ENCODE peak calls at places on chromosome 2, in ten cellular contexts. One of them, this sample, is unnamed.

GRCh38 chr2:3535794-3536681 is 16.7 kb upstream of the ADI1 start:
- DNase-seq in nephron progenitor cell: peak
- DNase-seq in T-helper 2 cell: no peak
- DNase-seq in stimulated activated CD4-positive, alpha-beta T cell treated with anti-CD3 and anti-CD28 coated beads, Interleukin-4, amount 100 ng/mL, for 48 hours: no peak
- DNase-seq in LHCN-M2: peak
- DNase-seq in left ventricle myocardium superior: peak
- DNase-seq in activated T-cell treated with anti-CD3 and anti-CD28 coated beads for 48 hours: no peak
- DNase-seq in mesothelial cell of epicardium: peak
- DNase-seq in M059J: peak
- DNase-seq in T-cell: no peak
- DNase-seq in this sample: no peak

GRCh38 chr2:126496493-126496892 is 159.5 kb upstream of the GYPC start:
- DNase-seq in stimulated activated CD4-positive, alpha-beta T cell treated with anti-CD3 and anti-CD28 coated beads, Interleukin-4, amount 100 ng/mL, for 48 hours: no peak
- DNase-seq in mesothelial cell of epicardium: no peak
- DNase-seq in M059J: no peak
- DNase-seq in T-helper 2 cell: no peak
- DNase-seq in activated T-cell treated with anti-CD3 and anti-CD28 coated beads for 48 hours: no peak
- DNase-seq in nephron progenitor cell: no peak
- DNase-seq in left ventricle myocardium superior: no peak
- DNase-seq in LHCN-M2: no peak
- DNase-seq in T-cell: no peak
- DNase-seq in this sample: no peak

GRCh38 chr2:232632904-232633412 is 446 bp upstream of the EFHD1 start:
- DNase-seq in LHCN-M2: no peak
- DNase-seq in mesothelial cell of epicardium: no peak
- DNase-seq in T-helper 2 cell: no peak
- DNase-seq in left ventricle myocardium superior: peak
- DNase-seq in M059J: no peak
- DNase-seq in activated T-cell treated with anti-CD3 and anti-CD28 coated beads for 48 hours: no peak
- DNase-seq in stimulated activated CD4-positive, alpha-beta T cell treated with anti-CD3 and anti-CD28 coated beads, Interleukin-4, amount 100 ng/mL, for 48 hours: no peak
- DNase-seq in nephron progenitor cell: no peak
- DNase-seq in T-cell: no peak
- DNase-seq in this sample: peak

GRCh38 chr2:54871457-54872103 is 148.1 kb downstream of the EML6 start:
- DNase-seq in stimulated activated CD4-positive, alpha-beta T cell treated with anti-CD3 and anti-CD28 coated beads, Interleukin-4, amount 100 ng/mL, for 48 hours: no peak
- DNase-seq in T-helper 2 cell: no peak
- DNase-seq in M059J: no peak
- DNase-seq in activated T-cell treated with anti-CD3 and anti-CD28 coated beads for 48 hours: no peak
- DNase-seq in mesothelial cell of epicardium: no peak
- DNase-seq in nephron progenitor cell: no peak
- DNase-seq in left ventricle myocardium superior: no peak
- DNase-seq in T-cell: no peak
- DNase-seq in LHCN-M2: peak
- DNase-seq in this sample: no peak

GRCh38 chr2:71598526-71598925 is 145.2 kb downstream of the DYSF start:
- DNase-seq in left ventricle myocardium superior: no peak
- DNase-seq in LHCN-M2: no peak
- DNase-seq in mesothelial cell of epicardium: no peak
- DNase-seq in T-helper 2 cell: no peak
- DNase-seq in T-cell: no peak
- DNase-seq in stimulated activated CD4-positive, alpha-beta T cell treated with anti-CD3 and anti-CD28 coated beads, Interleukin-4, amount 100 ng/mL, for 48 hours: no peak
- DNase-seq in activated T-cell treated with anti-CD3 and anti-CD28 coated beads for 48 hours: no peak
- DNase-seq in M059J: no peak
- DNase-seq in nephron progenitor cell: no peak
- DNase-seq in this sample: no peak

GRCh38 chr2:169131587-169132512 is 62.5 kb downstream of the DHRS9 start:
- DNase-seq in LHCN-M2: peak
- DNase-seq in mesothelial cell of epicardium: no peak
- DNase-seq in left ventricle myocardium superior: no peak
- DNase-seq in M059J: peak
- DNase-seq in T-cell: no peak
- DNase-seq in activated T-cell treated with anti-CD3 and anti-CD28 coated beads for 48 hours: no peak
- DNase-seq in stimulated activated CD4-positive, alpha-beta T cell treated with anti-CD3 and anti-CD28 coated beads, Interleukin-4, amount 100 ng/mL, for 48 hours: no peak
- DNase-seq in T-helper 2 cell: no peak
- DNase-seq in nephron progenitor cell: no peak
- DNase-seq in this sample: no peak

GRCh38 chr2:218780851-218781690 is 876 bp upstream of the CYP27A1 start:
- DNase-seq in T-cell: no peak
- DNase-seq in activated T-cell treated with anti-CD3 and anti-CD28 coated beads for 48 hours: no peak
- DNase-seq in T-helper 2 cell: no peak
- DNase-seq in left ventricle myocardium superior: no peak
- DNase-seq in stimulated activated CD4-positive, alpha-beta T cell treated with anti-CD3 and anti-CD28 coated beads, Interleukin-4, amount 100 ng/mL, for 48 hours: no peak
- DNase-seq in nephron progenitor cell: no peak
- DNase-seq in M059J: no peak
- DNase-seq in mesothelial cell of epicardium: no peak
- DNase-seq in LHCN-M2: peak
- DNase-seq in this sample: no peak

GRCh38 chr2:201955702-201956141 is 77.9 kb upstream of the FZD7 start:
- DNase-seq in LHCN-M2: no peak
- DNase-seq in T-cell: no peak
- DNase-seq in T-helper 2 cell: no peak
- DNase-seq in activated T-cell treated with anti-CD3 and anti-CD28 coated beads for 48 hours: no peak
- DNase-seq in left ventricle myocardium superior: no peak
- DNase-seq in nephron progenitor cell: no peak
- DNase-seq in M059J: peak
- DNase-seq in stimulated activated CD4-positive, alpha-beta T cell treated with anti-CD3 and anti-CD28 coated beads, Interleukin-4, amount 100 ng/mL, for 48 hours: no peak
- DNase-seq in mesothelial cell of epicardium: no peak
- DNase-seq in this sample: no peak

GRCh38 chr2:30208453-30208852 is 22.9 kb upstream of the LBH start:
- DNase-seq in T-cell: no peak
- DNase-seq in T-helper 2 cell: peak
- DNase-seq in mesothelial cell of epicardium: peak
- DNase-seq in M059J: peak
- DNase-seq in stimulated activated CD4-positive, alpha-beta T cell treated with anti-CD3 and anti-CD28 coated beads, Interleukin-4, amount 100 ng/mL, for 48 hours: no peak
- DNase-seq in activated T-cell treated with anti-CD3 and anti-CD28 coated beads for 48 hours: no peak
- DNase-seq in LHCN-M2: peak
- DNase-seq in left ventricle myocardium superior: peak
- DNase-seq in nephron progenitor cell: peak
- DNase-seq in this sample: peak

GRCh38 chr2:161273038-161273760 is 35.0 kb upstream of the PSMD14 start:
- DNase-seq in nephron progenitor cell: peak
- DNase-seq in mesothelial cell of epicardium: no peak
- DNase-seq in stimulated activated CD4-positive, alpha-beta T cell treated with anti-CD3 and anti-CD28 coated beads, Interleukin-4, amount 100 ng/mL, for 48 hours: no peak
- DNase-seq in M059J: peak
- DNase-seq in activated T-cell treated with anti-CD3 and anti-CD28 coated beads for 48 hours: no peak
- DNase-seq in LHCN-M2: peak
- DNase-seq in T-cell: no peak
- DNase-seq in left ventricle myocardium superior: no peak
- DNase-seq in T-helper 2 cell: no peak
- DNase-seq in this sample: no peak

GRCh38 chr2:188364033-188364432 is 72.4 kb downstream of the GULP1 start:
- DNase-seq in LHCN-M2: no peak
- DNase-seq in mesothelial cell of epicardium: no peak
- DNase-seq in nephron progenitor cell: no peak
- DNase-seq in M059J: no peak
- DNase-seq in T-cell: no peak
- DNase-seq in activated T-cell treated with anti-CD3 and anti-CD28 coated beads for 48 hours: no peak
- DNase-seq in T-helper 2 cell: no peak
- DNase-seq in stimulated activated CD4-positive, alpha-beta T cell treated with anti-CD3 and anti-CD28 coated beads, Interleukin-4, amount 100 ng/mL, for 48 hours: no peak
- DNase-seq in left ventricle myocardium superior: no peak
- DNase-seq in this sample: no peak

GRCh38 chr2:82731824-82732223 is 1727.3 kb downstream of the SUCLG1 start:
- DNase-seq in nephron progenitor cell: no peak
- DNase-seq in activated T-cell treated with anti-CD3 and anti-CD28 coated beads for 48 hours: no peak
- DNase-seq in stimulated activated CD4-positive, alpha-beta T cell treated with anti-CD3 and anti-CD28 coated beads, Interleukin-4, amount 100 ng/mL, for 48 hours: no peak
- DNase-seq in left ventricle myocardium superior: no peak
- DNase-seq in M059J: no peak
- DNase-seq in LHCN-M2: no peak
- DNase-seq in T-helper 2 cell: no peak
- DNase-seq in T-cell: no peak
- DNase-seq in mesothelial cell of epicardium: no peak
- DNase-seq in this sample: no peak

GRCh38 chr2:128162266-128162665 is 71.3 kb downstream of the UGGT1 start:
- DNase-seq in activated T-cell treated with anti-CD3 and anti-CD28 coated beads for 48 hours: no peak
- DNase-seq in T-helper 2 cell: no peak
- DNase-seq in stimulated activated CD4-positive, alpha-beta T cell treated with anti-CD3 and anti-CD28 coated beads, Interleukin-4, amount 100 ng/mL, for 48 hours: no peak
- DNase-seq in mesothelial cell of epicardium: no peak
- DNase-seq in T-cell: no peak
- DNase-seq in LHCN-M2: no peak
- DNase-seq in nephron progenitor cell: no peak
- DNase-seq in left ventricle myocardium superior: no peak
- DNase-seq in M059J: no peak
- DNase-seq in this sample: no peak

GRCh38 chr2:106990307-106990706 is 104.3 kb upstream of the ST6GAL2 start:
- DNase-seq in M059J: peak
- DNase-seq in mesothelial cell of epicardium: no peak
- DNase-seq in T-cell: no peak
- DNase-seq in nephron progenitor cell: no peak
- DNase-seq in stimulated activated CD4-positive, alpha-beta T cell treated with anti-CD3 and anti-CD28 coated beads, Interleukin-4, amount 100 ng/mL, for 48 hours: no peak
- DNase-seq in LHCN-M2: peak
- DNase-seq in T-helper 2 cell: no peak
- DNase-seq in activated T-cell treated with anti-CD3 and anti-CD28 coated beads for 48 hours: no peak
- DNase-seq in left ventricle myocardium superior: no peak
- DNase-seq in this sample: no peak

GRCh38 chr2:97871096-97871780 is 124.5 kb downstream of the TMEM131 start:
- DNase-seq in activated T-cell treated with anti-CD3 and anti-CD28 coated beads for 48 hours: no peak
- DNase-seq in nephron progenitor cell: no peak
- DNase-seq in stimulated activated CD4-positive, alpha-beta T cell treated with anti-CD3 and anti-CD28 coated beads, Interleukin-4, amount 100 ng/mL, for 48 hours: no peak
- DNase-seq in LHCN-M2: peak
- DNase-seq in mesothelial cell of epicardium: no peak
- DNase-seq in left ventricle myocardium superior: no peak
- DNase-seq in T-helper 2 cell: no peak
- DNase-seq in M059J: peak
- DNase-seq in T-cell: no peak
- DNase-seq in this sample: no peak

GRCh38 chr2:206616141-206616540 is 26.1 kb upstream of the FAM237A start:
- DNase-seq in T-cell: no peak
- DNase-seq in LHCN-M2: no peak
- DNase-seq in left ventricle myocardium superior: no peak
- DNase-seq in mesothelial cell of epicardium: no peak
- DNase-seq in M059J: peak
- DNase-seq in stimulated activated CD4-positive, alpha-beta T cell treated with anti-CD3 and anti-CD28 coated beads, Interleukin-4, amount 100 ng/mL, for 48 hours: no peak
- DNase-seq in nephron progenitor cell: no peak
- DNase-seq in T-helper 2 cell: no peak
- DNase-seq in activated T-cell treated with anti-CD3 and anti-CD28 coated beads for 48 hours: no peak
- DNase-seq in this sample: no peak

GRCh38 chr2:10721344-10722251 is at the start of gene ATP6V1C2:
- DNase-seq in nephron progenitor cell: peak
- DNase-seq in activated T-cell treated with anti-CD3 and anti-CD28 coated beads for 48 hours: no peak
- DNase-seq in mesothelial cell of epicardium: peak
- DNase-seq in T-helper 2 cell: no peak
- DNase-seq in M059J: no peak
- DNase-seq in left ventricle myocardium superior: peak
- DNase-seq in LHCN-M2: no peak
- DNase-seq in T-cell: no peak
- DNase-seq in stimulated activated CD4-positive, alpha-beta T cell treated with anti-CD3 and anti-CD28 coated beads, Interleukin-4, amount 100 ng/mL, for 48 hours: peak
- DNase-seq in this sample: no peak

GRCh38 chr2:43321446-43321845 is 95.0 kb upstream of the ZFP36L2 start:
- DNase-seq in nephron progenitor cell: no peak
- DNase-seq in T-cell: no peak
- DNase-seq in left ventricle myocardium superior: no peak
- DNase-seq in mesothelial cell of epicardium: no peak
- DNase-seq in activated T-cell treated with anti-CD3 and anti-CD28 coated beads for 48 hours: no peak
- DNase-seq in stimulated activated CD4-positive, alpha-beta T cell treated with anti-CD3 and anti-CD28 coated beads, Interleukin-4, amount 100 ng/mL, for 48 hours: no peak
- DNase-seq in M059J: no peak
- DNase-seq in T-helper 2 cell: no peak
- DNase-seq in LHCN-M2: no peak
- DNase-seq in this sample: no peak

GRCh38 chr2:170639635-170640034 is 75.5 kb upstream of the SP5 start:
- DNase-seq in LHCN-M2: no peak
- DNase-seq in T-helper 2 cell: no peak
- DNase-seq in M059J: no peak
- DNase-seq in mesothelial cell of epicardium: no peak
- DNase-seq in activated T-cell treated with anti-CD3 and anti-CD28 coated beads for 48 hours: no peak
- DNase-seq in nephron progenitor cell: no peak
- DNase-seq in stimulated activated CD4-positive, alpha-beta T cell treated with anti-CD3 and anti-CD28 coated beads, Interleukin-4, amount 100 ng/mL, for 48 hours: no peak
- DNase-seq in left ventricle myocardium superior: no peak
- DNase-seq in T-cell: no peak
- DNase-seq in this sample: no peak

GRCh38 chr2:54432181-54433020 is 23.7 kb upstream of the SPTBN1 start:
- DNase-seq in M059J: no peak
- DNase-seq in T-cell: no peak
- DNase-seq in left ventricle myocardium superior: no peak
- DNase-seq in activated T-cell treated with anti-CD3 and anti-CD28 coated beads for 48 hours: no peak
- DNase-seq in stimulated activated CD4-positive, alpha-beta T cell treated with anti-CD3 and anti-CD28 coated beads, Interleukin-4, amount 100 ng/mL, for 48 hours: no peak
- DNase-seq in mesothelial cell of epicardium: no peak
- DNase-seq in nephron progenitor cell: no peak
- DNase-seq in LHCN-M2: no peak
- DNase-seq in T-helper 2 cell: no peak
- DNase-seq in this sample: peak

GRCh38 chr2:60354713-60355112 is 198.7 kb downstream of the BCL11A start:
- DNase-seq in LHCN-M2: no peak
- DNase-seq in left ventricle myocardium superior: no peak
- DNase-seq in mesothelial cell of epicardium: no peak
- DNase-seq in stimulated activated CD4-positive, alpha-beta T cell treated with anti-CD3 and anti-CD28 coated beads, Interleukin-4, amount 100 ng/mL, for 48 hours: no peak
- DNase-seq in T-helper 2 cell: no peak
- DNase-seq in activated T-cell treated with anti-CD3 and anti-CD28 coated beads for 48 hours: no peak
- DNase-seq in nephron progenitor cell: no peak
- DNase-seq in M059J: no peak
- DNase-seq in T-cell: no peak
- DNase-seq in this sample: no peak

GRCh38 chr2:46392561-46393351 is 86.6 kb upstream of the TMEM247 start:
- DNase-seq in nephron progenitor cell: no peak
- DNase-seq in mesothelial cell of epicardium: no peak
- DNase-seq in left ventricle myocardium superior: no peak
- DNase-seq in stimulated activated CD4-positive, alpha-beta T cell treated with anti-CD3 and anti-CD28 coated beads, Interleukin-4, amount 100 ng/mL, for 48 hours: no peak
- DNase-seq in M059J: no peak
- DNase-seq in LHCN-M2: no peak
- DNase-seq in activated T-cell treated with anti-CD3 and anti-CD28 coated beads for 48 hours: no peak
- DNase-seq in T-cell: no peak
- DNase-seq in T-helper 2 cell: no peak
- DNase-seq in this sample: no peak

GRCh38 chr2:119657486-119658145 is 21.4 kb upstream of the TMEM177 start:
- DNase-seq in T-helper 2 cell: no peak
- DNase-seq in stimulated activated CD4-positive, alpha-beta T cell treated with anti-CD3 and anti-CD28 coated beads, Interleukin-4, amount 100 ng/mL, for 48 hours: no peak
- DNase-seq in left ventricle myocardium superior: no peak
- DNase-seq in nephron progenitor cell: no peak
- DNase-seq in activated T-cell treated with anti-CD3 and anti-CD28 coated beads for 48 hours: no peak
- DNase-seq in T-cell: no peak
- DNase-seq in mesothelial cell of epicardium: no peak
- DNase-seq in M059J: no peak
- DNase-seq in LHCN-M2: no peak
- DNase-seq in this sample: no peak

GRCh38 chr2:142722569-142722968 is 154.9 kb upstream of the KYNU start:
- DNase-seq in T-helper 2 cell: no peak
- DNase-seq in T-cell: no peak
- DNase-seq in LHCN-M2: peak
- DNase-seq in mesothelial cell of epicardium: no peak
- DNase-seq in left ventricle myocardium superior: no peak
- DNase-seq in stimulated activated CD4-positive, alpha-beta T cell treated with anti-CD3 and anti-CD28 coated beads, Interleukin-4, amount 100 ng/mL, for 48 hours: no peak
- DNase-seq in nephron progenitor cell: no peak
- DNase-seq in activated T-cell treated with anti-CD3 and anti-CD28 coated beads for 48 hours: no peak
- DNase-seq in M059J: peak
- DNase-seq in this sample: no peak

GRCh38 chr2:127431408-127432023 is 13.3 kb downstream of the PROC start:
- DNase-seq in stimulated activated CD4-positive, alpha-beta T cell treated with anti-CD3 and anti-CD28 coated beads, Interleukin-4, amount 100 ng/mL, for 48 hours: no peak
- DNase-seq in T-cell: no peak
- DNase-seq in M059J: no peak
- DNase-seq in nephron progenitor cell: no peak
- DNase-seq in T-helper 2 cell: no peak
- DNase-seq in activated T-cell treated with anti-CD3 and anti-CD28 coated beads for 48 hours: no peak
- DNase-seq in mesothelial cell of epicardium: peak
- DNase-seq in left ventricle myocardium superior: no peak
- DNase-seq in LHCN-M2: no peak
- DNase-seq in this sample: no peak